ENCODE peak calls at places on chromosomes 16 and 17, in seven cellular contexts. Y is left ventricle myocardium inferior; I is stomach; A is astrocyte of the spinal cord; Z is CD8-positive, alpha-beta T cell; R is fibroblast of villous mesenchyme; V is lower lobe of right lung. U is an unnamed sample.

GRCh38 chr17:39782481-39782880 is 44.7 kb downstream of the GRB7 start:
- DNase-seq in Y (no peak), I (no peak), A (no peak), Z (no peak), R (peak), V (no peak), U (no peak)

GRCh38 chr17:20206068-20206467 is 196.9 kb downstream of the SPECC1 start:
- DNase-seq in Y (no peak), I (no peak), A (peak), Z (peak), R (no peak), V (no peak), U (no peak)

GRCh38 chr16:24919536-24919935 is 73.8 kb downstream of the SLC5A11 start:
- DNase-seq in Y (no peak), I (no peak), A (no peak), Z (no peak), R (no peak), V (no peak), U (no peak)

GRCh38 chr16:26071383-26071782 is 379.6 kb downstream of the HS3ST4 start:
- DNase-seq in Y (no peak), I (no peak), A (no peak), Z (no peak), R (no peak), V (no peak), U (no peak)

GRCh38 chr17:77374170-77374936 is 233.6 kb downstream of the SEC14L1 start:
- DNase-seq in Y (peak), I (peak), A (peak), Z (peak), R (peak), V (peak), U (no peak)

GRCh38 chr16:57147381-57148191 is 38.3 kb downstream of the PSME3IP1 start:
- DNase-seq in Y (no peak), I (no peak), A (peak), Z (no peak), R (peak), V (no peak), U (peak)

GRCh38 chr17:8436169-8436932 is 667 bp downstream of the NDEL1 start:
- DNase-seq in Y (peak), I (peak), A (peak), Z (peak), R (peak), V (peak), U (no peak)

GRCh38 chr17:30222741-30223175 is 12.7 kb downstream of the SLC6A4 start:
- DNase-seq in Y (no peak), I (no peak), A (no peak), Z (no peak), R (no peak), V (no peak), U (no peak)

GRCh38 chr17:42673885-42674754 is 2.7 kb downstream of the PLEKHH3 start:
- DNase-seq in Y (peak), I (peak), A (peak), Z (peak), R (peak), V (no peak), U (no peak)

GRCh38 chr16:18984425-18985005 is 781 bp downstream of the TMC7 start:
- DNase-seq in Y (no peak), I (no peak), A (no peak), Z (no peak), R (no peak), V (no peak), U (no peak)

GRCh38 chr17:63834431-63835166 is 7.1 kb upstream of the FTSJ3 start:
- DNase-seq in Y (no peak), I (peak), A (peak), Z (peak), R (peak), V (peak), U (peak)

GRCh38 chr16:3095869-3096268 is 3.2 kb downstream of the ZSCAN10 start:
- DNase-seq in Y (no peak), I (no peak), A (no peak), Z (peak), R (no peak), V (peak), U (no peak)

GRCh38 chr16:1993731-1994131 is 4.0 kb downstream of the SYNGR3 start:
- DNase-seq in Y (no peak), I (no peak), A (no peak), Z (no peak), R (no peak), V (peak), U (no peak)

GRCh38 chr16:85819245-85819644 is 19.8 kb downstream of the COX4I1 start:
- DNase-seq in Y (peak), I (peak), A (peak), Z (peak), R (peak), V (peak), U (peak)

GRCh38 chr17:44502598-44503079 is 567 bp downstream of the GPATCH8 start:
- DNase-seq in Y (no peak), I (peak), A (peak), Z (no peak), R (peak), V (no peak), U (no peak)

GRCh38 chr16:86791287-86792074 is 213.1 kb downstream of the FOXL1 start:
- DNase-seq in Y (no peak), I (no peak), A (no peak), Z (no peak), R (peak), V (no peak), U (no peak)

GRCh38 chr16:2452650-2453049 is 7.3 kb upstream of the TEDC2 start:
- DNase-seq in Y (no peak), I (no peak), A (no peak), Z (no peak), R (no peak), V (no peak), U (no peak)

GRCh38 chr17:68512967-68513474 is 791 bp downstream of the PRKAR1A start:
- DNase-seq in Y (no peak), I (no peak), A (peak), Z (no peak), R (peak), V (no peak), U (no peak)

GRCh38 chr17:78645421-78646295 is 68.5 kb upstream of the DNAH17 start:
- DNase-seq in Y (peak), I (peak), A (peak), Z (peak), R (peak), V (peak), U (no peak)

GRCh38 chr16:7209598-7209997 is 123.0 kb upstream of the RBFOX1 start:
- DNase-seq in Y (no peak), I (no peak), A (no peak), Z (no peak), R (no peak), V (no peak), U (no peak)

GRCh38 chr16:49550666-49551065 is 177.1 kb downstream of the C16orf78 start:
- DNase-seq in Y (no peak), I (no peak), A (no peak), Z (no peak), R (no peak), V (no peak), U (no peak)

GRCh38 chr17:68403122-68403521 is 54.2 kb downstream of the WIPI1 start:
- DNase-seq in Y (no peak), I (no peak), A (no peak), Z (no peak), R (no peak), V (no peak), U (no peak)

GRCh38 chr16:66427871-66428681 is 981 bp downstream of the BEAN1 start:
- DNase-seq in Y (no peak), I (no peak), A (no peak), Z (no peak), R (no peak), V (no peak), U (no peak)

GRCh38 chr17:14813649-14814048 is 451.5 kb downstream of the PMP22 start:
- DNase-seq in Y (no peak), I (no peak), A (no peak), Z (no peak), R (no peak), V (peak), U (no peak)

GRCh38 chr16:60792437-60792836 is 1243.8 kb downstream of the CDH8 start:
- DNase-seq in Y (no peak), I (no peak), A (no peak), Z (no peak), R (no peak), V (no peak), U (no peak)

GRCh38 chr17:76569607-76570279 is 15.9 kb downstream of the ST6GALNAC2 start:
- DNase-seq in Y (peak), I (peak), A (peak), Z (no peak), R (no peak), V (no peak), U (no peak)

GRCh38 chr16:26765087-26765486 is 301.6 kb upstream of the C16orf82 start:
- DNase-seq in Y (no peak), I (no peak), A (no peak), Z (no peak), R (no peak), V (no peak), U (no peak)

GRCh38 chr17:63918305-63918704 is 334 bp downstream of the GH1 start:
- DNase-seq in Y (no peak), I (no peak), A (no peak), Z (no peak), R (no peak), V (no peak), U (no peak)

GRCh38 chr16:59748531-59748930 is 1014.4 kb upstream of the GOT2 start:
- DNase-seq in Y (no peak), I (no peak), A (no peak), Z (no peak), R (no peak), V (no peak), U (no peak)

GRCh38 chr16:83215417-83216001 is 588.7 kb downstream of the CDH13 start:
- DNase-seq in Y (no peak), I (peak), A (peak), Z (peak), R (peak), V (no peak), U (peak)

GRCh38 chr17:62725791-62726249 is 82.3 kb downstream of the MARCHF10 start:
- DNase-seq in Y (no peak), I (no peak), A (no peak), Z (no peak), R (peak), V (no peak), U (no peak)

GRCh38 chr17:78839173-78839761 is 1.3 kb downstream of the USP36 start:
- DNase-seq in Y (no peak), I (no peak), A (peak), Z (no peak), R (no peak), V (no peak), U (no peak)

GRCh38 chr16:81482329-81483063 is 37.9 kb downstream of the CMIP start:
- DNase-seq in Y (no peak), I (no peak), A (no peak), Z (no peak), R (no peak), V (no peak), U (no peak)

GRCh38 chr16:78742501-78743283 is 643.2 kb downstream of the WWOX start:
- DNase-seq in Y (no peak), I (peak), A (no peak), Z (peak), R (peak), V (peak), U (no peak)

GRCh38 chr17:38587193-38587592 is 18.6 kb downstream of the SRCIN1 start:
- DNase-seq in Y (no peak), I (no peak), A (no peak), Z (no peak), R (no peak), V (no peak), U (no peak)

GRCh38 chr17:9467518-9467917 is 108.1 kb downstream of the STX8 start:
- DNase-seq in Y (no peak), I (no peak), A (no peak), Z (no peak), R (no peak), V (no peak), U (no peak)

GRCh38 chr17:1977583-1978395 is 47.3 kb downstream of the RTN4RL1 start:
- DNase-seq in Y (no peak), I (no peak), A (no peak), Z (no peak), R (no peak), V (no peak), U (no peak)

DNA sequence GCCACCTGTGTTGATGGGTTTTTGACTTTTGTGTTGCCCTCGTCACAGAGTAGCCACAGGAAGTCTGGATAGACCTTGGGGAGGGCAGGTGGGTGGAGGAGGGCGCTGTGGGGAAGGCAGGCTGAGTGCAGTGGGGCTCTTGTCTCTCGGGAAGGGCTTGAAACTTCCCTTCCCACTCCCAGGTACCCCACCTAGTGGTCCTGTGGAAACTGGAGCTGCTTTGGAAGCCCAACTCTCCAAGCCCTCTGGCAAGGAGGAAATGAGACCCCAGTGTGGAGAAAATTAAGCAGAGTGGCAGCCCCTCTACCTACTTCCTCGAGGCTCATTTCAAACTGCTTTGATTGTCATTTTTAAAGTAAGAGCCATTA is 9.2 kb downstream of the CA5A start:
- DNase-seq in Y (no peak), I (no peak), A (no peak), Z (no peak), R (no peak), V (no peak), U (no peak)
- TF ChIP-seq CTCF in Y (no peak), I (no peak), A (no peak), Z (no peak), R (peak), V (no peak), U (no peak)

DNA sequence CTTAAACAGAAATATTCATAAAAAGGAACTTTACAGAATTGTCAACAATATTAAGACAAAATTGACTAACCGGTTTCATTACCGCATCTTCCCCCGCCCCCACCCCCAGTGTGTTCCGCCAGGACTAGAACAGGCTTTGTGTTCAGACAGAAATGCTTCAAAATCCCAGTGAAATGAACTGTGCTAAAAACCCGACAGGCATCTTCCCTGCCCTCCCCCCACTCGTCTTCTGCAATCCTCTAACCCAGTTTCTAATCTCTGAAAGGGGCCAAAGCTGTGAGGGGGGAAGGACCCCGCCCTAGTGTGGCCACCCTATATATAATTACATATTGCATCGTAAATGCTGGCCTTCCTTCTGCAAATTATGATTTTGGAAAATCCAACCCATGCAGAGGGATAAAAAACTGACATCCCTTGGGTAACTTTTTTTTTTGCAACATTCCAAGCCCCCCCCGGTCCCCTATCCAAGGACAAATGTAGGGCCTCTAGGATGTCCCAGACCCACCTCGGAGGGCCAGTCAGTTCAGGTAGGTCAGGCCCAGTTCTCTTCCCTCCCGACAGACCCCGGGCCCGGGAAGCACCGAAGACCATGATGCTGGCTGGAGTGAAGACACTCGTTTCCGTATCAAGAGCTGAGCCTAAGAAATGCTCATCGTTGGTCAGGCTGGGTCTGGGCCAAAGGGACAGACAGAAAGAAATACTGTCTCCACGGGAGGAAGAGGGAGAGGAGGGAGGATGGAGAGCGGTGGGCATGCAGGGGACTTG is 1.2 kb upstream of the ROGDI start:
- DNase-seq in Y (no peak), I (no peak), A (no peak), Z (no peak), R (peak), V (no peak), U (no peak)
- H3K4me3 ChIP-seq in Y (peak), I (no peak), A (no peak), Z (no peak), R (peak), V (no peak), U (no peak)

DNA sequence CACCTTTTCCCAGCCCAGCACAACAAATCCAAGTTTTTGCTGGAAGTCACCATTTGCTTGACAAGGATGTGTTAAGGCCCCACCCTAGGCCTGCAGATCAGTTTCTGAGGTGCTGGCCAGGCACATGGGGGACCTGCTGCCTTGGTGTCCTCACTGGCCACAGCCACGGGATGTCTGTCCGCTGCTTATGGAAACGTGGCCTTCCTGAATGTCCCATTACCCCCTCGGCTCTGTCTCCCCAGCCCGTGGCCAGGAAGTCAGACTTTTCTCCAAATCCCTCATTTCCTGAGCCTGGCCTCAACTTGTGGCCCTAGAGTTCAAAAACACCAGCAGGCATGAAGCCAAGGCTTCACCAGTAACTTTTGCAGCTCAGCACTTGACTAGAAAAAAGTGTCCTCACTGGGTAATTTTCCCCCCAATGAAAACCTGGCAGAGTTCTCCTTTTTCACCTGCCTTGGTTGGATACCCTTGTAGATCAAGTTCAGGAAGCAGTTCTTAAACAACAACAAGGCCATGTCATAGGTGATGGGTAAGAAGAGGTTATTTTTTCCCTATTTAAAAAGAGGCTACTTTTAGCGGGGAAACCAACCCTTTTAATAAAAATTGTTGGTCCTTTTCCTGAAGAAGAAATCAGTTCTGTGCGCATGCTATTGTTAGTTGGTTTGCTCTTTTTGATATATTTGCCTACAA is 80.8 kb downstream of the SOCS1 start:
- DNase-seq in Y (no peak), I (no peak), A (no peak), Z (no peak), R (no peak), V (no peak), U (no peak)
- TF ChIP-seq CTCF in Y (no peak), I (no peak), A (no peak), Z (no peak), R (no peak), V (no peak), U (no peak)

GRCh38 chr17:5110816-5111215 is 862 bp downstream of the ZNF232 start:
- DNase-seq in Y (no peak), I (no peak), A (no peak), Z (no peak), R (no peak), V (no peak), U (no peak)
- H3K4me3 ChIP-seq in Y (peak), I (peak), A (peak), Z (peak), R (peak), V (peak), U (peak)

DNA sequence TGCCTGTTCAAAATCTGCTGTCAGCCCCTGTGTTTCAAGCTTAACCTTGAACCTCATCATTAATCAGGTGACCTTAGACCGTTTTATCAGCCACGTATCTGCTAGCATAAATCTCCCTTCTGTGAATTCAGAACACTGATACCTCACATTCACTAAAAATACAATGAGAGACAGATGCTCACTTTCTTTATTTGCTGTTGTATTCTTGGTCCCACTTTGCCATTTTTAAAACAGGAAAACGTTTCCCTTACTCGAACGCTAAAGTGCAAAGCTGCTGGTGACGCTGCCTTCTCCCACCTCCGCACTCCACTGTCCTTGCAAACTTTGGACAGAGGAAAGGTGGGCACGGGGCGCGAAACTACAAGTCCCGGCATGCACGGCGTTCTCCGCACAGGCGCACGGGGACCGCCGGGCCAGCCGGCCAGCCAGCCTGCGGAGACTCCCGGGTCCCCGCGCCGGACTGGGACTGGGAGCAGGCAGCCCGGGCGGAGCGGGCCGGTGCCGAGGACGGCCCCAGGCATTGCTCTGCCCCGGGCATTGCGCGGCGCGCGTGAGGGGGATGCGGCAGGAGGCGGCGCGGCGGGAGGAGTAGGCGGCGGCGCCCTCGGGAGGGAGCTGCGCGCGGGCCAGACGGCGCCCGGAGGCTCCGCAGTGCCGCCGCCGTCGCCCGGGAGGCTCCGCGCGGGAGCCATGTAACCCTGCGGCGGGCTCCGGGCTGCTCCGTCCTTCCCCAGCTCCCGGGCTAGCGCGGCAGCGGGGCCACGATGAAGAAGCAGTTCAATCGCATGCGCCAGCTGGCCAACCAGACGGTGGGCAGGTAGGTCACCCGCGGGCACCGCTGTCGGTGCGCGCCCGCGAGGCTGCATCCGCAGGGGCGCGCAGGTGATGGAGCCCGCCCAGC is at the start of gene ARHGAP44:
- DNase-seq in Y (peak), I (peak), A (peak), Z (no peak), R (peak), V (peak), U (no peak)
- TF ChIP-seq CTCF in Y (peak), I (no peak), A (no peak), Z (no peak), R (no peak), V (no peak), U (no peak)

DNA sequence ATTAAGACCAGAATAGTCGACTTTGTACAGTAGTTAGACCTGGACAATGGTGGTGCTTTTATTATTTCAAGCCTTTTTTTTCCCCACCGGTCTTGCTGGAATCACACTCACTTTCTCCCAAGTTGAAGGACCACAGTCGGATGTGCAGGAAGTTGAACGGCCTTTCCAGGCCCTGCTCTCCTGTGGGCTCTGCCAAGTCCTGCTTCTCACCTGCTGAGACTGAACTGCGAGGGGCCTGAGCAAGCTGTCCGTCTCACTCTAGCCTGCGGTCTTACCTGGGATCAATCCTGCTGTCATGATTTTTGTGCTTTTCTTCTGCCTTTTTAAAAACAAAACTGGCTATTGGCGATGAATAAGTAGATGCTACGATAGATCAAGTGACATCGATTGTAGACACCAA is 1.3 kb downstream of the TLCD3A start:
- DNase-seq in Y (no peak), I (no peak), A (no peak), Z (no peak), R (no peak), V (no peak), U (no peak)
- H3K4me3 ChIP-seq in Y (peak), I (peak), A (peak), Z (no peak), R (peak), V (peak), U (peak)

U was measured in HFF-Myc.